ENCODE peak calls at places on chromosome 4, in nine cellular contexts. T is Panc1, M is sigmoid colon, J is tibial artery, O is lung, Y is tibial nerve, H is A673, A is endodermal cell, R is heart right ventricle. L is an unnamed sample.
A peak's percentile ranks its signal among the peaks of the same experiment; 100 is the strongest.

GRCh38 chr4:85722806-85723205 is 247.9 kb downstream of the ARHGAP24 start:
- DNase-seq in T (no peak), M (no peak), J (no peak), O (no peak), Y (no peak), H (no peak), A (no peak), R (no peak), L (no peak)

GRCh38 chr4:10753326-10753725 is 68.8 kb upstream of the CLNK start:
- DNase-seq in T (no peak), M (no peak), J (no peak), O (no peak), Y (no peak), H (no peak), A (no peak), R (no peak), L (no peak)

GRCh38 chr4:124019749-124020549 is 623.4 kb downstream of the SPRY1 start:
- DNase-seq in T (no peak), M (no peak), J (peak; percentile 24), O (no peak), Y (peak; percentile 34), H (no peak), A (no peak), R (no peak), L (no peak)

GRCh38 chr4:98838977-98839618 is 89.8 kb downstream of the EIF4E start:
- DNase-seq in T (no peak), M (no peak), J (no peak), O (no peak), Y (no peak), H (peak; percentile 65), A (no peak), R (no peak), L (no peak)

GRCh38 chr4:11805837-11806236 is 377.1 kb upstream of the HS3ST1 start:
- DNase-seq in T (peak; percentile 1), M (no peak), J (no peak), O (no peak), Y (no peak), H (peak; percentile 2), A (no peak), R (no peak), L (no peak)

GRCh38 chr4:97103252-97103651 is 1040.0 kb downstream of the STPG2 start:
- DNase-seq in T (no peak), M (no peak), J (no peak), O (no peak), Y (no peak), H (no peak), A (no peak), R (no peak), L (no peak)

GRCh38 chr4:126130200-126130599 is 815.4 kb downstream of the FAT4 start:
- DNase-seq in T (no peak), M (no peak), J (no peak), O (no peak), Y (no peak), H (no peak), A (no peak), R (no peak), L (no peak)

GRCh38 chr4:24915121-24915922 is 2.5 kb upstream of the CCDC149 start:
- DNase-seq in T (no peak), M (no peak), J (no peak), O (no peak), Y (no peak), H (no peak), A (peak; percentile 70), R (no peak), L (peak; percentile 21)

GRCh38 chr4:47791978-47792377 is 45.9 kb downstream of the CORIN start:
- DNase-seq in T (no peak), M (no peak), J (no peak), O (no peak), Y (no peak), H (no peak), A (no peak), R (no peak), L (no peak)

GRCh38 chr4:147831452-147832192 is 99.7 kb downstream of the ARHGAP10 start:
- DNase-seq in T (peak; percentile 55), M (peak; percentile 79), J (peak; percentile 78), O (peak; percentile 40), Y (peak; percentile 67), H (peak; percentile 26), A (no peak), R (no peak), L (no peak)

GRCh38 chr4:144355809-144356757 is 215.6 kb upstream of the GYPA start:
- DNase-seq in T (peak; percentile 12), M (no peak), J (no peak), O (no peak), Y (peak; percentile 36), H (peak; percentile 88), A (peak; percentile 72), R (no peak), L (peak; percentile 70)
- H3K4me1 ChIP-seq in T (no peaks in the 10 kb centered on the region), M (no peaks in the 10 kb centered on the region), J (no peaks in the 10 kb centered on the region), O (no peaks in the 10 kb centered on the region), Y (peaks cover 5% of the 10 kb centered on the region), H (peaks cover 30% of the 10 kb centered on the region), A (peaks cover 35% of the 10 kb centered on the region), R (no peaks in the 10 kb centered on the region), L (peaks cover 15% of the 10 kb centered on the region)

GRCh38 chr4:65089666-65090065 is 580.6 kb downstream of the EPHA5 start:
- DNase-seq in T (no peak), M (no peak), J (no peak), O (no peak), Y (no peak), H (peak; percentile 54), A (no peak), R (no peak), L (no peak)
- TF ChIP-seq CTCF in T (peak; percentile 20), M (no peak), J (no peak), O (no peak), Y (no peak), H (peak; percentile 49), A (peak; percentile 61), R (no peak), L (peak; percentile 14)

DNA sequence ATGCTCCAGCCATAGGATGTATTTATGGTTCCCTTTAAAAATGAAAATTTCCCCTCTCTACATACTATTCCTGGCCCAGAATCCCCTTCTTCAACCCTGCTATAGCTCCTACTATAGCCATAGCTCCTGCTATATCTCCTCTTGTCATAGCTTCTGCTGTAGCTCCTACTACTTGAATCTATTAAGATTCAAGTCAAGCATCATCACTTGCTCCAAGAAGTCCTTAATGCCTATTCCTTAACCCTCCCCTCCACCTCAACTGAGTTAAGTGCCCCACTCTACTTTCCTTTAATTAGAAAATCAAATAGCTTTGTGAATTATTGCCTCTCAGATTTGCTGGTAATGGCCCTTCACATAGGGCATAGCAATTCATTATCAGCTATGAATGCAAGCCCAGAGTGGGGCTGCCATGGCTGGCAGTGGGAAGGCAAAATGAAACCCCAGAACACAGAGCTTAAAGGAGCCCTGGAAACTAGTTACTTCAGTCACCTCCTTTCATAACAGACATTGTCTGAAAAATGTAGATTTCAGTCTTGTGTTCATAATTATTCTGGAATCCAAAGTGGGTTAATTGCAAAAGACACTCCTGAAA is 15.4 kb downstream of the OCIAD2 start:
- DNase-seq in T (no peak), M (no peak), J (no peak), O (no peak), Y (no peak), H (no peak), A (no peak), R (no peak), L (no peak)
- H3K36me3 ChIP-seq in T (no peaks in the 10 kb centered on the region), M (peaks cover 2% of the 10 kb centered on the region), J (no peaks in the 10 kb centered on the region), O (peaks cover 3% of the 10 kb centered on the region), Y (no peaks in the 10 kb centered on the region), H (peaks cover 34% of the 10 kb centered on the region), A (peaks cover 5% of the 10 kb centered on the region), R (no peaks in the 10 kb centered on the region), L (no peaks in the 10 kb centered on the region)

DNA sequence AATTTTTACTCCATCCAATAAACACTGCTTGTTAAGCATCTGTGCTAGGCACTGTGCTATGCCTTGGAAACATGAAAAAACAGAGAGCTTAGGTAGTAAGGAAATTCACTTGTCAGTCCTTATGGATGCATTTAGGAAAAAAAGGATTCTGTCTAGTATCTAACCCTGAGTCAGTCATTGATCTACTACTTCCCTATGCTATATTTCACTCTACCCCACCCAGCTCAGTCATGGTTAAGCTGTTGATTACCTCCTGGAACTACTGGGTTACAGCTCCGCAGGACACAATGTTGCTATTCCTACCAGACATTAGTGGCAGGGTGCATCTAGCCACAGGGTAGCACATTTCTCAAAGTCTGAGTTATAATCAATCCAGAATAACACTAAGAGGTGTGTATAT is 2.9 kb upstream of the USP53 start:
- DNase-seq in T (no peak), M (no peak), J (no peak), O (no peak), Y (no peak), H (no peak), A (no peak), R (no peak), L (no peak)
- H3K4me1 ChIP-seq in T (no peaks in the 10 kb centered on the region), M (peaks cover 9% of the 10 kb centered on the region), J (no peaks in the 10 kb centered on the region), O (no peaks in the 10 kb centered on the region), Y (peaks cover 40% of the 10 kb centered on the region), H (peaks cover 12% of the 10 kb centered on the region), A (peaks cover 18% of the 10 kb centered on the region), R (peaks cover 42% of the 10 kb centered on the region), L (peaks cover 24% of the 10 kb centered on the region)

GRCh38 chr4:89486042-89486441 is 178.4 kb upstream of the GPRIN3 start:
- DNase-seq in T (no peak), M (no peak), J (no peak), O (no peak), Y (no peak), H (no peak), A (no peak), R (no peak), L (no peak)
- TF ChIP-seq CTCF in T (peak; percentile 20), M (no peak), J (no peak), O (no peak), Y (no peak), H (peak; percentile 39), A (peak; percentile 53), R (no peak), L (no peak)

DNA sequence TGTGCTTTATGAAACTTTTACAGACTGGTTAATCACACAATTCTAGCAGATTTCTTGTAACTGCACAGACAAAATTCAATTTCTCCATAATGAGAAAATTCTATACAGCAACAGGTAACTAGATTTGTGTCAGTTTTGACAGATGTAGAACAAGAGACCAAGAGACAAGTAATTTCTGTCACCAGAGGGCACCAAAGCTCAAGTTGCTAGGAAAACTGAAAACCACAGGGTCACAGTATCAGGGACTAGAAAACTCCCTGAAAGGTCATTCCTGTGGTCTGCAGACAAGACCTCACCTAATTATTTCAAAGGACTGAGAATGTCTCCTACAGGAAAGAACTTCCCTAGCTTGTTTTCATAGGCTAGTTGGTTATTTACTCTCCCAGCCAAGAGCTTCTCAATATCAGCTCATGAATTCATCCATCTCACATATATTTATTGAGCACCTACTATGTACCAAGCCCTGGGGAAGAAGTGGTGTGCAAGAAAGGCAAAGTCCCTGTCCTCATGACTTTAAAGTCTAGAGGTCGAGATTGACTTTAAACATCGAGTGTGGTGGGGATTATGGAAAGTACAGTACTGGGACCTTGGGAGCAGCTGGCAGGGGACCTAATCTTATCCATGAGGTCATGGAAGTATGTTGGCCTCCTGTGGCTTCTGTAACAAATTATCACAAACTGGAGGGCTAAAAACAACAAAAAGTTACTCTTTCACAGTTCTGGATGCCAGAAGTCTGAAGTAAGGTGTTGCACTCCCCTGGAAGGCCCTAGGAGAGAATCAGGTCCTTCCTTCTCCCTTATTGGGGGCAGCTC is 47.8 kb upstream of the SETD7 start:
- DNase-seq in T (no peak), M (no peak), J (no peak), O (peak; percentile 39), Y (peak; percentile 84), H (peak; percentile 80), A (peak; percentile 85), R (no peak), L (peak; percentile 73)
- H3K36me3 ChIP-seq in T (no peaks in the 10 kb centered on the region), M (no peaks in the 10 kb centered on the region), J (no peaks in the 10 kb centered on the region), O (no peaks in the 10 kb centered on the region), Y (no peaks in the 10 kb centered on the region), H (no peaks in the 10 kb centered on the region), A (no peaks in the 10 kb centered on the region), R (no peaks in the 10 kb centered on the region), L (no peaks in the 10 kb centered on the region)

GRCh38 chr4:65046496-65047101 is 623.7 kb downstream of the EPHA5 start:
- DNase-seq in T (no peak), M (no peak), J (no peak), O (no peak), Y (no peak), H (peak; percentile 15), A (peak; percentile 43), R (no peak), L (no peak)
- H3K4me1 ChIP-seq in T (no peaks in the 10 kb centered on the region), M (peaks cover 5% of the 10 kb centered on the region), J (no peaks in the 10 kb centered on the region), O (no peaks in the 10 kb centered on the region), Y (no peaks in the 10 kb centered on the region), H (peaks cover 8% of the 10 kb centered on the region), A (no peaks in the 10 kb centered on the region), R (no peaks in the 10 kb centered on the region), L (no peaks in the 10 kb centered on the region)